ENCODE peak calls at places on chromosomes 1 and 21, in five cellular contexts. One of them, this sample, is unnamed.

GRCh38 chr1:53116307-53116810 is 26.1 kb downstream of the SLC1A7 start:
- DNase-seq in WTC11: no peak
- DNase-seq in A549: no peak
- DNase-seq in K562: no peak
- DNase-seq in GM12878: no peak
- DNase-seq in this sample: no peak

GRCh38 chr1:233668725-233669294 is 54.9 kb downstream of the KCNK1 start:
- DNase-seq in WTC11: no peak
- DNase-seq in A549: peak; percentile 71
- DNase-seq in K562: peak; percentile 86
- DNase-seq in GM12878: peak; percentile 68
- DNase-seq in this sample: no peak

GRCh38 chr1:206503591-206504362 is 3.6 kb upstream of the RASSF5 start:
- DNase-seq in WTC11: no peak
- DNase-seq in A549: peak; percentile 29
- DNase-seq in K562: peak; percentile 79
- DNase-seq in GM12878: peak; percentile 95
- DNase-seq in this sample: peak; percentile 15

GRCh38 chr21:45208627-45208951 is 79.1 kb downstream of the POFUT2 start:
- DNase-seq in WTC11: no peak
- DNase-seq in A549: no peak
- DNase-seq in K562: no peak
- DNase-seq in GM12878: no peak
- DNase-seq in this sample: no peak

GRCh38 chr1:94925561-94926364 is 1.1 kb downstream of the CNN3 start:
- DNase-seq in WTC11: peak; percentile 86
- DNase-seq in A549: peak; percentile 48
- DNase-seq in K562: no peak
- DNase-seq in GM12878: peak; percentile 5
- DNase-seq in this sample: peak; percentile 89

GRCh38 chr21:37368536-37369279 is 2.1 kb downstream of the DYRK1A start:
- DNase-seq in WTC11: no peak
- DNase-seq in A549: no peak
- DNase-seq in K562: no peak
- DNase-seq in GM12878: no peak
- DNase-seq in this sample: no peak

GRCh38 chr1:230215049-230215448 is 148.0 kb downstream of the GALNT2 start:
- DNase-seq in WTC11: peak; percentile 31
- DNase-seq in A549: peak; percentile 28
- DNase-seq in K562: no peak
- DNase-seq in GM12878: no peak
- DNase-seq in this sample: peak; percentile 7

GRCh38 chr1:168092566-168093355 is 44.0 kb downstream of the GPR161 start:
- DNase-seq in WTC11: no peak
- DNase-seq in A549: peak; percentile 61
- DNase-seq in K562: peak; percentile 41
- DNase-seq in GM12878: no peak
- DNase-seq in this sample: peak; percentile 46

GRCh38 chr1:111923766-111924165 is 65.7 kb downstream of the KCND3 start:
- DNase-seq in WTC11: no peak
- DNase-seq in A549: no peak
- DNase-seq in K562: no peak
- DNase-seq in GM12878: no peak
- DNase-seq in this sample: no peak

GRCh38 chr1:13462682-13463081 is 51.1 kb downstream of the LRRC38 start:
- DNase-seq in WTC11: no peak
- DNase-seq in A549: no peak
- DNase-seq in K562: no peak
- DNase-seq in GM12878: no peak
- DNase-seq in this sample: no peak

GRCh38 chr1:7298145-7298544 is 473.0 kb upstream of the VAMP3 start:
- DNase-seq in WTC11: peak; percentile 37
- DNase-seq in A549: no peak
- DNase-seq in K562: no peak
- DNase-seq in GM12878: no peak
- DNase-seq in this sample: no peak

GRCh38 chr1:109151146-109151545 is 37.2 kb downstream of the ELAPOR1 start:
- DNase-seq in WTC11: peak; percentile 42
- DNase-seq in A549: peak; percentile 39
- DNase-seq in K562: peak; percentile 56
- DNase-seq in GM12878: no peak
- DNase-seq in this sample: peak; percentile 49

GRCh38 chr1:36463773-36464604 is at the start of gene MRPS15:
- DNase-seq in WTC11: peak; percentile 93
- DNase-seq in A549: peak; percentile 91
- DNase-seq in K562: peak; percentile 97
- DNase-seq in GM12878: peak; percentile 82
- DNase-seq in this sample: peak; percentile 90

GRCh38 chr1:1891349-1892078 is 627 bp upstream of the GNB1 start:
- DNase-seq in WTC11: peak; percentile 62
- DNase-seq in A549: no peak
- DNase-seq in K562: peak; percentile 96
- DNase-seq in GM12878: no peak
- DNase-seq in this sample: peak; percentile 42

GRCh38 chr1:1204998-1205768 is 1.2 kb downstream of the TNFRSF18 start:
- DNase-seq in WTC11: no peak
- DNase-seq in A549: no peak
- DNase-seq in K562: no peak
- DNase-seq in GM12878: no peak
- DNase-seq in this sample: no peak

GRCh38 chr1:207102146-207102545 is 1.9 kb upstream of the C4BPA start:
- DNase-seq in WTC11: no peak
- DNase-seq in A549: no peak
- DNase-seq in K562: no peak
- DNase-seq in GM12878: no peak
- DNase-seq in this sample: no peak

GRCh38 chr21:41691205-41692203 is 75.3 kb downstream of the RIPK4 start:
- DNase-seq in WTC11: no peak
- DNase-seq in A549: no peak
- DNase-seq in K562: no peak
- DNase-seq in GM12878: no peak
- DNase-seq in this sample: no peak

GRCh38 chr1:217135569-217135915 is 412.3 kb upstream of the ESRRG start:
- DNase-seq in WTC11: no peak
- DNase-seq in A549: no peak
- DNase-seq in K562: no peak
- DNase-seq in GM12878: no peak
- DNase-seq in this sample: no peak

GRCh38 chr1:66333463-66334232 is 200.3 kb upstream of the SGIP1 start:
- DNase-seq in WTC11: no peak
- DNase-seq in A549: no peak
- DNase-seq in K562: no peak
- DNase-seq in GM12878: no peak
- DNase-seq in this sample: no peak

GRCh38 chr1:211210965-211211364 is 48.2 kb upstream of the RCOR3 start:
- DNase-seq in WTC11: no peak
- DNase-seq in A549: no peak
- DNase-seq in K562: no peak
- DNase-seq in GM12878: no peak
- DNase-seq in this sample: no peak

GRCh38 chr1:117467336-117467735 is 100.1 kb downstream of the MAN1A2 start:
- DNase-seq in WTC11: no peak
- DNase-seq in A549: no peak
- DNase-seq in K562: no peak
- DNase-seq in GM12878: no peak
- DNase-seq in this sample: no peak

GRCh38 chr1:37944091-37944763 is 2.6 kb downstream of the INPP5B start:
- DNase-seq in WTC11: no peak
- DNase-seq in A549: no peak
- DNase-seq in K562: no peak
- DNase-seq in GM12878: no peak
- DNase-seq in this sample: no peak

DNA sequence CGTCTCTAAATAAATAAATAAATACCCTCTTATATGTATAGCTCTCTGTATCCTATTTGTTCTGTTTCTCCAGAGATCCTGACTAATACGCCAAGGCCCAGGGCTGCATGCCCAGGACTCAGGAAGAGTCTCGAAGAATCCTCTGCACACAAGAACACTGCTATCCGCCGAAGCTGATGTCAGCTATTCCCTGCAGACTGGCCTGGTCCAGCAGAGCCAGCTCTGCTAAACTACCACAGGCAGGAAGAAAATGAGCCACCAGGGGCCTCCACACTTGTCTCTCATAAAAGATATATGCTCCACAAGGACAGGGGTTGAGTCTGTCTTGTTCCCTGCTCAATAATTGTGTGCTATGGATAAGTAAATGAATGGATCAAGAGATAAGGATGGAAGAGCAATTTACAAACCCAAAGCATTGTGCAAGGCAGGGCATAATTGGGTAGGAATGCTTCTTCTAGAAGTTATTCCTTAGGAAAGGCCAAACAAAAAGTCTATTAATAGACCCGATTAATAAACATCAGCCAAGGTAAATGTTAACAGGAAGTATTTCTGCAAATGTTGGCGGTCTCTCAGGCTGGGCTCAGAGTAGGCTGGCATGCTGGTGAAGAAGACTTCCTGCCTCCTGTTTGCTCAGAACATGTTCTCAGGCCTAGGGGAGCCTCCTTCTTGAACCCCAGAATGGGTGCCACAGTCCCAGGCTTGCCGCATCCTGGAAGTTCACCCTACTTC is 26.3 kb upstream of the MAN1C1 start:
- DNase-seq in WTC11: no peak
- DNase-seq in A549: no peak
- DNase-seq in K562: no peak
- DNase-seq in GM12878: no peak
- DNase-seq in this sample: no peak
- TF ChIP-seq ESRRA in WTC11: no peak
- TF ChIP-seq ESRRA in A549: no peak
- TF ChIP-seq ESRRA in K562: no peak
- TF ChIP-seq ESRRA in GM12878: no peak
- TF ChIP-seq ESRRA in this sample: no peak

DNA sequence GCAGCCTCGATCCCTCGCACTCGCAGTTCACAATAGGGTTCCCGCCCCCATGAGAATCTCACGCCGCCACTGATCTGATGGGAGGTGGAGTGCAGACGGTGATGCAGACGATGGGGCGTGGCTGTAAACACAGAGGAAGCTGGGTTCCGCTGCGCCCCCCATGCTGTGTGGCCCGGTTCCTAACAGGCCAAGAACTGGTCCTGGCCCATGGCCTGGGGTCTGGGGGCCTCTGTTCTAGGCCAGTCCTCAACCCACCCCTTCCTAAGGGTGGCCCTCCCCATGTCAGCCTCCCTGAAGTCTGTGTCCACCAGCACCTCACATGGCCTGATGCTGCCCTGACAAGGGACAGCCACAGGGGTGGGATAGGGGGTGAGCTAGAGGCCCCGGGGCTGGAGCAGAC is 15.1 kb upstream of the ARHGEF16 start:
- DNase-seq in WTC11: no peak
- DNase-seq in A549: no peak
- DNase-seq in K562: no peak
- DNase-seq in GM12878: no peak
- DNase-seq in this sample: no peak
- TF ChIP-seq ESRRA in WTC11: no peak
- TF ChIP-seq ESRRA in A549: no peak
- TF ChIP-seq ESRRA in K562: no peak
- TF ChIP-seq ESRRA in GM12878: no peak
- TF ChIP-seq ESRRA in this sample: no peak

GRCh38 chr1:30744060-30744756 is 13.4 kb downstream of the LAPTM5 start:
- DNase-seq in WTC11: no peak
- DNase-seq in A549: no peak
- DNase-seq in K562: no peak
- DNase-seq in GM12878: no peak
- DNase-seq in this sample: no peak

GRCh38 chr1:30743584-30744059 is 14.0 kb downstream of the LAPTM5 start:
- DNase-seq in WTC11: no peak
- DNase-seq in A549: no peak
- DNase-seq in K562: no peak
- DNase-seq in GM12878: peak; percentile 82
- DNase-seq in this sample: no peak

GRCh38 chr1:30745834-30746208 is 11.8 kb downstream of the LAPTM5 start:
- DNase-seq in WTC11: no peak
- DNase-seq in A549: no peak
- DNase-seq in K562: no peak
- DNase-seq in GM12878: no peak
- DNase-seq in this sample: no peak

GRCh38 chr1:30746212-30747027 is 11.2 kb downstream of the LAPTM5 start:
- DNase-seq in WTC11: no peak
- DNase-seq in A549: no peak
- DNase-seq in K562: no peak
- DNase-seq in GM12878: no peak
- DNase-seq in this sample: no peak

DNA sequence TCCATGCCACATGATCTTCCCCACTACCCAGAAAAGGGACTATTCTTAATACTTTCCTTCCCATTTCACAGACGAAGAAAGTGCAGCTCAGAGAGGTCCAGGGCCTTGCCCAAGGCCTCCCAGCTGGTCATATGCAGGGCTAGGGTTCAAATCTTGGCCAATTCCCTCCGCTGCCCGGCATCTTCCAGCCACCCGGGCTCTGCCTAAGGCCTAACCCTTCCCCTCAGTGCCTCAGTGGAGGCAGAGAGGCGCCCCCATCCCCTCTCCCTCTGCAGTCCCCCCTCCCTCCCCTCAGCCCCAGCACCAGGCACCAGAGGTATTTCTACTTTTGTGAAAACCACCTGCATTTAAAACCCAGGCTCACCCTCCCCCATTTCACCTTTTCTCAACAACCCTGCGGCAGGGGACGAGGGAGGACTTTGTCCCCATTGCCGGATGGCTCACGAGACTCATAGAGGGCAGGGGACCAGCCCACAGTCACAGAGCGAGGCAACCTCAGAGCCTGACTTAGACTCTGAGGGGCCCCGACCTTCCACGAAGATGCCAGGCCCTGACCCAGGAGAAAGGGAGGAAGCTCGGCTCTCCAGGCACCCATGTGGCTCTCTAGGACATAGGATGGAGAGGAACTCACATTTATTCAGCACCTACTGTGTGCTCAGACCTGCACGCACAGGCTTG is 12.3 kb downstream of the LAPTM5 start:
- DNase-seq in WTC11: no peak
- DNase-seq in A549: no peak
- DNase-seq in K562: no peak
- DNase-seq in GM12878: no peak
- DNase-seq in this sample: peak; percentile 56
- TF ChIP-seq ESRRA in WTC11: no peak
- TF ChIP-seq ESRRA in A549: no peak
- TF ChIP-seq ESRRA in K562: no peak
- TF ChIP-seq ESRRA in GM12878: no peak
- TF ChIP-seq ESRRA in this sample: peak; percentile 42

DNA sequence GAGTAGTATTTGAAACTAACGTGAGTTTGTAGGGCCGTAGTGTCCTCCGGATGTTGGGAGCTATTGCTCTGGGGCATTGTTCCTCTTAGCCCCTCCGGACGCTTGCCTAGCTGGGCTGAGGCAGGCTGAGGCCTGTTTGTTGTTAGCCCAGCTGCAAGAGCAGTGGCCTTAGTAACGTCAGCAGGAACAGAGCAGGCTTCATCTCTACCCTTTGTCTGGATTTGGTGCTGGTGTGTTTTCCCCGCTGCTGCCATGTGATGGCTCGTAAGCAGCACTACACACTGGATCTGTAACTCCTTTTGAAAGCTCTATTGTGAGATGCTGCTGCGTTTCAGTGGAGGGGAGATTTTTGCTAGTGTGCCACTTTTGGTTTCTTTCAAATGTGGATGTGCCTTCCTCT is 57.7 kb downstream of the DNM3 start:
- DNase-seq in WTC11: peak; percentile 38
- DNase-seq in A549: no peak
- DNase-seq in K562: no peak
- DNase-seq in GM12878: no peak
- DNase-seq in this sample: no peak
- TF ChIP-seq ESRRA in WTC11: no peak
- TF ChIP-seq ESRRA in A549: no peak
- TF ChIP-seq ESRRA in K562: no peak
- TF ChIP-seq ESRRA in GM12878: no peak
- TF ChIP-seq ESRRA in this sample: no peak

This sample was measured in HepG2.